ENCODE peak calls at places on chromosome 18, in eight cellular contexts. O is A549, C is HCT116, T is K562, N is GM12878, K is HepG2, Z is SK-N-SH, Y is Panc1. V is an unnamed sample.
A peak's percentile ranks its signal among the peaks of the same experiment; 100 is the strongest.

GRCh38 chr18:69978743-69979715 is 31.4 kb upstream of the CD226 start:
- DNase-seq in T (no peak), Z (no peak), C (no peak), O (no peak), K (no peak), N (no peak), Y (no peak), V (no peak)

GRCh38 chr18:76791642-76792041 is 30.7 kb upstream of the ZNF236 start:
- DNase-seq in O (no peak), N (no peak), K (no peak), T (no peak), Y (no peak), C (no peak), Z (no peak), V (no peak)

GRCh38 chr18:54279477-54280205 is 10.3 kb downstream of the POLI start:
- DNase-seq in N (no peak), K (peak; percentile 26), T (no peak), Y (no peak), O (no peak), Z (no peak), C (no peak), V (no peak)

GRCh38 chr18:76491801-76492668 is 3.0 kb downstream of the ZNF516 start:
- DNase-seq in K (no peak), Z (peak; percentile 51), C (no peak), T (no peak), N (no peak), O (peak; percentile 26), Y (no peak), V (peak; percentile 58)

GRCh38 chr18:58784601-58785137 is 80.0 kb upstream of the ZNF532 start:
- DNase-seq in Y (no peak), N (no peak), C (no peak), O (peak; percentile 50), Z (no peak), K (no peak), T (no peak), V (peak; percentile 51)

GRCh38 chr18:77803024-77803423 is 553.4 kb downstream of the GALR1 start:
- DNase-seq in K (no peak), Y (no peak), Z (no peak), N (no peak), T (no peak), C (no peak), O (no peak), V (no peak)

GRCh38 chr18:39751161-39751560 is 2185.6 kb upstream of the CELF4 start:
- DNase-seq in O (no peak), T (no peak), K (no peak), Z (no peak), C (no peak), N (no peak), Y (no peak), V (no peak)

GRCh38 chr18:22314001-22314400 is 103.7 kb downstream of the CTAGE1 start:
- DNase-seq in O (no peak), Y (no peak), C (no peak), K (no peak), Z (no peak), T (no peak), N (no peak), V (no peak)

GRCh38 chr18:46042571-46043123 is 29.4 kb downstream of the PSTPIP2 start:
- DNase-seq in O (no peak), K (no peak), Y (no peak), Z (no peak), C (no peak), N (no peak), T (no peak), V (peak; percentile 19)

GRCh38 chr18:73991570-73991969 is 156.1 kb downstream of the FBXO15 start:
- DNase-seq in O (no peak), C (no peak), N (no peak), K (no peak), Y (no peak), Z (no peak), T (no peak), V (no peak)

GRCh38 chr18:73805991-73806390 is 341.6 kb downstream of the FBXO15 start:
- DNase-seq in Y (no peak), O (no peak), K (no peak), C (no peak), N (no peak), Z (no peak), T (no peak), V (peak; percentile 67)

GRCh38 chr18:73683618-73684238 is 463.9 kb downstream of the FBXO15 start:
- DNase-seq in C (no peak), N (no peak), O (no peak), Z (no peak), K (no peak), T (no peak), Y (no peak), V (no peak)

GRCh38 chr18:3367491-3368091 is 82.4 kb upstream of the TGIF1 start:
- DNase-seq in C (no peak), O (no peak), N (no peak), Y (no peak), Z (no peak), T (no peak), K (no peak), V (no peak)

GRCh38 chr18:304887-305529 is 37.2 kb upstream of the THOC1 start:
- DNase-seq in C (no peak), K (no peak), Z (no peak), Y (no peak), O (no peak), N (no peak), T (no peak), V (peak; percentile 21)

GRCh38 chr18:36185901-36186460 is 1.3 kb upstream of the MOCOS start:
- DNase-seq in Z (no peak), K (no peak), C (no peak), T (no peak), N (no peak), O (no peak), Y (no peak), V (no peak)

GRCh38 chr18:6891788-6892187 is 162.3 kb downstream of the ARHGAP28 start:
- DNase-seq in Y (no peak), O (no peak), C (no peak), T (no peak), Z (no peak), K (no peak), N (no peak), V (no peak)

GRCh38 chr18:23943903-23944624 is 70.5 kb upstream of the TTC39C start:
- DNase-seq in Y (no peak), O (no peak), Z (no peak), K (no peak), N (no peak), T (no peak), C (no peak), V (no peak)
- TF ChIP-seq REST in Y (no peak), O (no peak), Z (no peak), K (no peak), N (no peak), T (no peak), C (no peak), V (no peak)

DNA sequence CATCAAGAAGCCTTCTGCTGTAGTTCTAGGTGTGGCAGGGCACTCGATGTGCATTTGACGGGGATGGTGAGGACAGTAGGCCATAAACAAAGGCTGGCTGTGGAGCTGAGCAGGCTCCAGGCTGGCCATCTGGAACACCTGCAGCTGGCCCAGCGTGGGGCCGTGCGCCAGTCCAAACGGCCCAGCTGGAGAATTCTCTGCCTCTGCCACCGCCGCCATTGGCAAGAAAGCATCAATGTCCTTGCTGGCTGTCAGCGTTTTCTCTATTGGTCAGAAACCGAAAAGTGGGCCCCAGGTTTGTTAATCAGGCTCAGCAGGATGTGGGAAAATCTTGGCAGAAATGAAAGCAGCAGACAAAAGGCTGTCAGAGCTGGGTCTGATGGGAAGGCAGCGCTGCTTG is 24.0 kb upstream of the CTIF start:
- DNase-seq in N (no peak), C (no peak), T (no peak), O (no peak), Y (no peak), Z (no peak), K (no peak), V (no peak)
- TF ChIP-seq REST in N (no peak), C (no peak), T (no peak), O (no peak), Y (no peak), Z (no peak), K (no peak), V (no peak)

GRCh38 chr18:42548493-42548892 is 567.0 kb downstream of the RIT2 start:
- DNase-seq in O (no peak), T (no peak), C (no peak), Z (no peak), Y (no peak), N (no peak), K (no peak), V (no peak)

GRCh38 chr18:42544901-42545300 is 570.6 kb downstream of the RIT2 start:
- DNase-seq in N (no peak), O (no peak), K (no peak), T (no peak), Z (no peak), Y (no peak), C (no peak), V (no peak)

GRCh38 chr18:42545825-42546224 is 569.7 kb downstream of the RIT2 start:
- DNase-seq in C (no peak), Y (peak; percentile 64), Z (no peak), T (no peak), O (no peak), N (no peak), K (no peak), V (no peak)
- TF ChIP-seq REST in C (no peak), Y (no peak), Z (no peak), T (no peak), O (no peak), N (no peak), K (no peak), V (no peak)

GRCh38 chr18:8946046-8946838 is 156.3 kb upstream of the NDUFV2 start:
- DNase-seq in N (no peak), Z (no peak), Y (no peak), K (no peak), C (no peak), T (no peak), O (no peak), V (no peak)
- TF ChIP-seq REST in N (no peak), Z (no peak), Y (no peak), K (no peak), C (no peak), T (no peak), O (no peak), V (no peak)

GRCh38 chr18:56672391-56672790 is 21.2 kb downstream of the WDR7 start:
- DNase-seq in T (no peak), Y (no peak), O (no peak), C (no peak), K (no peak), Z (no peak), N (no peak), V (no peak)
- TF ChIP-seq REST in T (no peak), Y (no peak), O (no peak), C (no peak), K (no peak), Z (no peak), N (no peak), V (no peak)

GRCh38 chr18:21289843-21290242 is 47.8 kb downstream of the GREB1L start:
- DNase-seq in T (no peak), N (no peak), K (no peak), C (no peak), Y (no peak), O (no peak), Z (no peak), V (no peak)
- TF ChIP-seq REST in T (no peak), N (no peak), K (no peak), C (no peak), Y (no peak), O (no peak), Z (no peak), V (no peak)